ENCODE peak calls at places on chromosome 16, in seven cellular contexts. X is activated T-cell treated with anti-CD3 and anti-CD28 coated beads, Interleukin-2, amount 50 U/mL, for 72 hours; A is ACHN; S is Ammon's horn; K is activated T-helper 9 cell treated with anti-CD3 and anti-CD28 coated beads, Interleukin-2, amount 50 U/mL, for 16 hours; M is stimulated activated CD8-positive, alpha-beta memory T cell treated with anti-CD3 and anti-CD28 coated beads, Interleukin-12 subunit alpha, Interleukin-12 subunit beta, amount 100 ng/mL, for 1 hour; Q is MCF 10A. D is an unnamed sample.

GRCh38 chr16:62450291-62450690 is 414.1 kb upstream of the CDH8 start:
- DNase-seq in Q (no peak), S (no peak), X (no peak), A (no peak), M (no peak), K (no peak), D (no peak)

GRCh38 chr16:53091508-53092211 is 36.9 kb downstream of the CHD9 start:
- DNase-seq in Q (peak; percentile 68), A (no peak), M (no peak), K (no peak), X (peak; percentile 13), S (peak; percentile 95), D (no peak)

GRCh38 chr16:82658796-82659195 is 32.0 kb downstream of the CDH13 start:
- DNase-seq in A (no peak), S (no peak), M (no peak), Q (no peak), X (no peak), K (no peak), D (no peak)

GRCh38 chr16:29675811-29676643 is 3.0 kb upstream of the QPRT start:
- DNase-seq in Q (peak; percentile 11), K (no peak), X (no peak), S (peak; percentile 70), A (peak; percentile 45), M (no peak), D (no peak)

GRCh38 chr16:10572611-10573010 is 7.8 kb downstream of the EMP2 start:
- DNase-seq in X (no peak), M (no peak), Q (no peak), S (no peak), A (no peak), K (no peak), D (no peak)

GRCh38 chr16:87572959-87573358 is 29.3 kb upstream of the JPH3 start:
- DNase-seq in M (no peak), X (no peak), S (no peak), Q (no peak), A (no peak), K (no peak), D (no peak)

GRCh38 chr16:46976550-46976949 is 3.1 kb upstream of the DNAJA2 start:
- DNase-seq in Q (peak; percentile 36), S (no peak), A (no peak), M (no peak), X (no peak), K (no peak), D (no peak)

GRCh38 chr16:719815-720506 is 985 bp upstream of the ANTKMT start:
- DNase-seq in M (no peak), S (no peak), Q (peak; percentile 44), A (peak; percentile 72), X (no peak), K (no peak), D (no peak)

GRCh38 chr16:52773026-52773425 is 226.1 kb upstream of the TOX3 start:
- DNase-seq in S (no peak), Q (no peak), A (no peak), M (no peak), X (no peak), K (no peak), D (no peak)

GRCh38 chr16:68985855-68986254 is 119.6 kb upstream of the HAS3 start:
- DNase-seq in K (no peak), M (no peak), S (no peak), Q (peak; percentile 84), A (no peak), X (no peak), D (no peak)

GRCh38 chr16:16016388-16016964 is 67.1 kb downstream of the ABCC1 start:
- DNase-seq in K (no peak), M (no peak), A (no peak), S (no peak), X (no peak), Q (no peak), D (no peak)

GRCh38 chr16:58582133-58582532 is 47.5 kb downstream of the CNOT1 start:
- DNase-seq in K (no peak), A (no peak), X (no peak), S (no peak), M (no peak), Q (no peak), D (no peak)

GRCh38 chr16:81654346-81654745 is 124.7 kb upstream of the PLCG2 start:
- DNase-seq in M (no peak), S (no peak), X (no peak), Q (no peak), A (no peak), K (no peak), D (no peak)

GRCh38 chr16:66885491-66885890 is 5.2 kb downstream of the PDP2 start:
- DNase-seq in X (no peak), Q (no peak), K (no peak), M (no peak), A (no peak), S (no peak), D (no peak)

GRCh38 chr16:19697756-19698318 is 20.2 kb downstream of the KNOP1 start:
- DNase-seq in A (no peak), Q (no peak), X (no peak), M (no peak), K (no peak), S (no peak), D (no peak)

GRCh38 chr16:2842340-2843000 is 12.4 kb downstream of the ZG16B start:
- DNase-seq in Q (no peak), K (peak; percentile 73), A (no peak), S (no peak), X (peak; percentile 89), M (peak; percentile 55), D (no peak)

GRCh38 chr16:21590287-21590686 is 9.1 kb upstream of the METTL9 start:
- DNase-seq in A (no peak), Q (no peak), M (no peak), K (no peak), S (no peak), X (no peak), D (no peak)

GRCh38 chr16:8863594-8864424 is 5.0 kb downstream of the CARHSP1 start:
- DNase-seq in Q (no peak), X (no peak), M (no peak), K (no peak), A (no peak), S (peak; percentile 97), D (peak; percentile 33)

GRCh38 chr16:10895053-10895946 is 18.3 kb downstream of the CIITA start:
- DNase-seq in K (no peak), S (no peak), M (no peak), A (peak; percentile 61), Q (peak; percentile 60), X (peak; percentile 28), D (no peak)

GRCh38 chr16:1794221-1794871 is 841 bp upstream of the IGFALS start:
- DNase-seq in S (no peak), X (no peak), M (no peak), K (no peak), Q (no peak), A (no peak), D (no peak)

GRCh38 chr16:82864332-82865040 is 237.7 kb downstream of the CDH13 start:
- DNase-seq in S (no peak), X (no peak), A (no peak), Q (no peak), M (no peak), K (no peak), D (no peak)

GRCh38 chr16:80150978-80151705 is 389.7 kb upstream of the DYNLRB2 start:
- DNase-seq in X (no peak), K (no peak), M (no peak), Q (no peak), A (no peak), S (no peak), D (no peak)

GRCh38 chr16:62029947-62030346 is 6.3 kb downstream of the CDH8 start:
- DNase-seq in M (no peak), S (no peak), Q (no peak), A (no peak), K (no peak), X (no peak), D (no peak)

GRCh38 chr16:57544129-57544653 is 1.7 kb downstream of the ADGRG5 start:
- DNase-seq in Q (no peak), A (no peak), M (no peak), S (peak; percentile 62), K (no peak), X (no peak), D (no peak)

GRCh38 chr16:55825115-55825728 is 7.7 kb downstream of the CES1 start:
- DNase-seq in X (no peak), M (no peak), Q (peak; percentile 87), A (no peak), S (no peak), K (no peak), D (no peak)

GRCh38 chr16:63652091-63652490 is 1469.8 kb downstream of the CDH11 start:
- DNase-seq in X (no peak), S (peak; percentile 13), A (no peak), Q (no peak), K (no peak), M (no peak), D (no peak)

GRCh38 chr16:70746708-70747424 is 54.1 kb downstream of the VAC14 start:
- DNase-seq in S (no peak), Q (peak; percentile 96), M (no peak), K (no peak), X (peak; percentile 51), A (peak; percentile 97), D (peak; percentile 68)

GRCh38 chr16:25553711-25554436 is 137.9 kb upstream of the HS3ST4 start:
- DNase-seq in X (peak; percentile 1), A (peak; percentile 8), M (no peak), S (no peak), K (no peak), Q (peak; percentile 19), D (no peak)

GRCh38 chr16:85940214-85940613 is 41.3 kb downstream of the IRF8 start:
- DNase-seq in M (no peak), A (peak; percentile 19), K (no peak), S (no peak), X (no peak), Q (no peak), D (no peak)

GRCh38 chr16:50393461-50394214 is 24.9 kb upstream of the BRD7 start:
- DNase-seq in X (no peak), M (no peak), Q (no peak), S (no peak), K (no peak), A (no peak), D (no peak)

D was measured in tibial nerve.